ENCODE peak calls at places on chromosome 14, in eight cellular contexts. F, W, P, K, G, M, D and Z are unnamed samples.

GRCh38 chr14:77613207-77613606 is 3.2 kb downstream of the SPTLC2 start:
- DNase-seq in F (no peak), W (no peak), P (no peak), K (no peak), G (no peak), M (no peak), D (no peak), Z (no peak)

GRCh38 chr14:23447634-23448353 is 12.3 kb upstream of the MYH7 start:
- DNase-seq in F (no peak), W (no peak), P (no peak), K (no peak), G (peak; percentile 24), M (no peak), D (no peak), Z (no peak)

GRCh38 chr14:67964391-67964812 is 144.8 kb downstream of the RAD51B start:
- DNase-seq in F (no peak), W (no peak), P (no peak), K (peak; percentile 44), G (peak; percentile 47), M (no peak), D (no peak), Z (no peak)

GRCh38 chr14:95660550-95661515 is 25.4 kb upstream of the TCL1B start:
- DNase-seq in F (no peak), W (no peak), P (peak; percentile 46), K (no peak), G (no peak), M (no peak), D (no peak), Z (no peak)

GRCh38 chr14:95355422-95355821 is 35.7 kb upstream of the CLMN start:
- DNase-seq in F (no peak), W (no peak), P (no peak), K (no peak), G (no peak), M (no peak), D (no peak), Z (no peak)

GRCh38 chr14:64628940-64629403 is 75.3 kb upstream of the PLEKHG3 start:
- DNase-seq in F (no peak), W (no peak), P (no peak), K (no peak), G (no peak), M (peak; percentile 87), D (no peak), Z (no peak)

GRCh38 chr14:89660183-89660582 is 243.2 kb upstream of the FOXN3 start:
- DNase-seq in F (no peak), W (no peak), P (no peak), K (no peak), G (no peak), M (no peak), D (no peak), Z (no peak)

GRCh38 chr14:91115986-91116385 is 2.1 kb downstream of the DGLUCY start:
- DNase-seq in F (no peak), W (no peak), P (no peak), K (no peak), G (no peak), M (no peak), D (no peak), Z (no peak)

GRCh38 chr14:76591270-76591669 is 170.0 kb upstream of the VASH1 start:
- DNase-seq in F (peak; percentile 52), W (no peak), P (no peak), K (no peak), G (no peak), M (peak; percentile 76), D (no peak), Z (no peak)

GRCh38 chr14:100776681-100777365 is 49.1 kb upstream of the MEG3 start:
- DNase-seq in F (no peak), W (no peak), P (no peak), K (no peak), G (no peak), M (peak; percentile 53), D (no peak), Z (no peak)

GRCh38 chr14:64841121-64841611 is 38.5 kb downstream of the SPTB start:
- DNase-seq in F (peak; percentile 59), W (no peak), P (no peak), K (peak; percentile 9), G (peak; percentile 77), M (no peak), D (no peak), Z (peak; percentile 54)

GRCh38 chr14:74720526-74720925 is 7.6 kb downstream of the FCF1 start:
- DNase-seq in F (no peak), W (no peak), P (no peak), K (no peak), G (no peak), M (no peak), D (no peak), Z (no peak)

GRCh38 chr14:92563359-92563758 is 49.8 kb downstream of the RIN3 start:
- DNase-seq in F (no peak), W (no peak), P (no peak), K (no peak), G (no peak), M (no peak), D (no peak), Z (no peak)

DNA sequence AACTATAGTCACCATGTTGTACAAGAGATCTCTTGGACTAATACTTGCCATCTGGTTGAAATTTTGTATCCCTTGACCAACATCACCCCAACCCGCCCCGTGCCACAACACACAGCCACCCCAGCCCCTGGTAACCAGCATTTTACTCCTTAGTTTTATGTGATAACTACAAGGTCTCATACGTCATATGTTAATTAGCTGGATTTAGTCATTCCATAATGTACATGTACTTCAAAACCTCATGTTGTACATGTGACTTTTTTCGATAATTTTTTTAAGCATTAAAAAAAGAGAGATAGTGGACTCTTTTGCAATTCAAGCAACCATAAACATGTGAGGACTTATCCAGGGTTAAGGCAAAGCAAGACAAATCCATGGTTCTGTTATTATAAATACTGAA is 773.4 kb upstream of the NOVA1 start:
- DNase-seq in F (no peak), W (no peak), P (no peak), K (no peak), G (no peak), M (no peak), D (no peak), Z (no peak)
- H3K9me3 ChIP-seq in F (no peaks in the 10 kb centered on the region), W (peaks cover 16% of the 10 kb centered on the region), P (no peaks in the 10 kb centered on the region), K (peaks cover 3% of the 10 kb centered on the region), G (no peaks in the 10 kb centered on the region), M (no peaks in the 10 kb centered on the region), D (no peaks in the 10 kb centered on the region), Z (no peaks in the 10 kb centered on the region)

GRCh38 chr14:105737504-105738246 is 211.3 kb downstream of the TMEM121 start:
- DNase-seq in F (no peak), W (no peak), P (no peak), K (no peak), G (no peak), M (no peak), D (peak; percentile 85), Z (no peak)
- H3K9me3 ChIP-seq in F (no peaks in the 10 kb centered on the region), W (no peaks in the 10 kb centered on the region), P (no peaks in the 10 kb centered on the region), K (peaks cover 11% of the 10 kb centered on the region), G (no peaks in the 10 kb centered on the region), M (no peaks in the 10 kb centered on the region), D (no peaks in the 10 kb centered on the region), Z (no peaks in the 10 kb centered on the region)

DNA sequence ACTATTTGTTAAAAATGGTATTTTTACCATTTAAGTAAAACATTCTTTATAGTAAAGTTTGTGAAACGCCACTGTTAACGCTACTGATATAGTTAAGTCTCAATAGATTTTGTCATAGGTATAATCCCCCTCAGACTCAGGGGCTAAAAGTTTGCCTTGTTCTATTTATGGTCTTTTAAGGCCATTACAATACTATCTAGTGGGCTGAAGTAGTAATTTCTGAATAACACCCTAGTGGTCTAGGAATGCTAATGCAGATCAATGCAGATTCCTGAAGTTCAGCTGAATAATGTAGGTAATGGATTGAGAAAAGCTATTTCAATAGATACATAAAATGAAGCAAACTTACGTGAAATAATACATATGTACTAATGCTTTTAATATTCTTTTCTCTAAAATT is 989.3 kb upstream of the NOVA1 start:
- DNase-seq in F (no peak), W (no peak), P (no peak), K (no peak), G (no peak), M (no peak), D (no peak), Z (no peak)
- H3K9me3 ChIP-seq in F (no peaks in the 10 kb centered on the region), W (peaks cover 33% of the 10 kb centered on the region), P (no peaks in the 10 kb centered on the region), K (no peaks in the 10 kb centered on the region), G (no peaks in the 10 kb centered on the region), M (no peaks in the 10 kb centered on the region), D (no peaks in the 10 kb centered on the region), Z (no peaks in the 10 kb centered on the region)

DNA sequence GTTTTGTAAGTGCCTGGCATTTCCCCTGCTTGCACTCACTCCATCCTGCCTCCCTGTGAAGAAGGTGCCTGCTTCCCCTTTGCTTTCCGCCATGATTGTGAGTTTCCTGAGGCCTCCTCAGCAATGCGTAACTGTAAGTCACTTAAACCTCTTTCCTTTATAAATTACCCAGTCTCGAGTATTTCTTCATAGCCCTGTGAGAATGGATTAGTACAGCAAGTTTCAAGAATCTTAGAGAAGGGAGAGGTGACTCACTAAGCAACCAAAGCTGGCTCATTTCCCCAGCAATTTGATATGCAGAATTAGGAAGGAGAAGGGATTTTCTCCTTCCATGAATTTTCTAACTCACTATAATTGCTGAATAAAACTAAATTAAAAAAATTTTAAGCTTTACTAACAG is 251.0 kb upstream of the FOXG1 start:
- DNase-seq in F (no peak), W (no peak), P (no peak), K (no peak), G (no peak), M (no peak), D (no peak), Z (no peak)
- H3K9me3 ChIP-seq in F (no peaks in the 10 kb centered on the region), W (peaks cover 15% of the 10 kb centered on the region), P (no peaks in the 10 kb centered on the region), K (no peaks in the 10 kb centered on the region), G (peaks cover 3% of the 10 kb centered on the region), M (no peaks in the 10 kb centered on the region), D (no peaks in the 10 kb centered on the region), Z (no peaks in the 10 kb centered on the region)

DNA sequence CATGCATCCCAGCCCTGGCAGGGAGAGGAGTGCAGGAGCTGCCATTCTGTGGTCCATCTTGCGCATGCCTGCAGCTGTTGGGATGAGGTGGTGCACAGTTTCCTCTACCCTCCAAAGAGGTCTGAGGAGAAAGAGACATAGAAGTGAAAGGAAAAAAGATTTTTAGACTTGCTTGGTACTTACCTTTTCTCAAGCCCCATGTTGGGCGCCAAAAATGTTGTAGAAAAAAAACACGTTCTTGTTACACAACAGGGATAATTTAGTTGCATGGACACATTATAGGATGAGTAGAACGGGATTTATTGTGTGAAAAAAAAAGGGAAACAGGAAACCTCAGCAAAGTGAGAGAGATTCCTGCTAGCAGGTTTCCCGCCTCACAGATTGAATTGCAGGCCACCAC is 244.4 kb upstream of the GARIN2 start:
- DNase-seq in F (peak; percentile 35), W (peak; percentile 24), P (no peak), K (no peak), G (peak; percentile 47), M (no peak), D (no peak), Z (no peak)
- H3K9me3 ChIP-seq in F (peaks cover 16% of the 10 kb centered on the region), W (peaks cover 25% of the 10 kb centered on the region), P (peaks cover 10% of the 10 kb centered on the region), K (peaks cover 8% of the 10 kb centered on the region), G (peaks cover 54% of the 10 kb centered on the region), M (peaks cover 46% of the 10 kb centered on the region), D (peaks cover 37% of the 10 kb centered on the region), Z (peaks cover 42% of the 10 kb centered on the region)

GRCh38 chr14:97776890-97777564 is 979.8 kb downstream of the VRK1 start:
- DNase-seq in F (no peak), W (no peak), P (no peak), K (no peak), G (no peak), M (no peak), D (no peak), Z (no peak)
- H3K9me3 ChIP-seq in F (no peaks in the 10 kb centered on the region), W (no peaks in the 10 kb centered on the region), P (no peaks in the 10 kb centered on the region), K (no peaks in the 10 kb centered on the region), G (no peaks in the 10 kb centered on the region), M (no peaks in the 10 kb centered on the region), D (no peaks in the 10 kb centered on the region), Z (no peaks in the 10 kb centered on the region)

GRCh38 chr14:27686137-27686536 is 1080.5 kb upstream of the FOXG1 start:
- DNase-seq in F (no peak), W (no peak), P (no peak), K (no peak), G (no peak), M (no peak), D (no peak), Z (no peak)
- H3K9me3 ChIP-seq in F (no peaks in the 10 kb centered on the region), W (peaks cover 6% of the 10 kb centered on the region), P (no peaks in the 10 kb centered on the region), K (peaks cover 2% of the 10 kb centered on the region), G (no peaks in the 10 kb centered on the region), M (no peaks in the 10 kb centered on the region), D (no peaks in the 10 kb centered on the region), Z (no peaks in the 10 kb centered on the region)